ENCODE peak calls at places on chromosome 14, in four cellular contexts. Z is neural crest cell, E is transverse colon, T is C1 segment of cervical spinal cord. J is an unnamed sample.

GRCh38 chr14:102317564-102318248 is 1.8 kb upstream of the ZNF839 start:
- DNase-seq in Z (no peak), E (peak), T (peak), J (peak)

GRCh38 chr14:99136047-99136400 is 136.0 kb downstream of the BCL11B start:
- DNase-seq in Z (no peak), E (no peak), T (no peak), J (no peak)

GRCh38 chr14:92160619-92161018 is 38.9 kb downstream of the CPSF2 start:
- DNase-seq in Z (no peak), E (no peak), T (no peak), J (no peak)

GRCh38 chr14:94027566-94028449 is 1.7 kb downstream of the OTUB2 start:
- DNase-seq in Z (no peak), E (no peak), T (no peak), J (no peak)

GRCh38 chr14:64945431-64945830 is 2.9 kb upstream of the GPX2 start:
- DNase-seq in Z (no peak), E (no peak), T (no peak), J (no peak)

GRCh38 chr14:100652739-100653138 is 65.5 kb upstream of the BEGAIN start:
- DNase-seq in Z (no peak), E (no peak), T (no peak), J (no peak)

GRCh38 chr14:68968721-68969120 is 10.4 kb downstream of the ACTN1 start:
- DNase-seq in Z (no peak), E (no peak), T (no peak), J (no peak)

GRCh38 chr14:76564471-76565119 is 188.7 kb downstream of the ESRRB start:
- DNase-seq in Z (no peak), E (no peak), T (no peak), J (no peak)

GRCh38 chr14:23362200-23362599 is 2.8 kb downstream of the EFS start:
- DNase-seq in Z (no peak), E (no peak), T (no peak), J (no peak)

GRCh38 chr14:72178517-72178916 is 246.3 kb downstream of the RGS6 start:
- DNase-seq in Z (no peak), E (no peak), T (no peak), J (no peak)

GRCh38 chr14:90381011-90381790 is 15.6 kb upstream of the CALM1 start:
- DNase-seq in Z (no peak), E (peak), T (peak), J (peak)